ENCODE peak calls at places on chromosomes 11 and 22, in ten cellular contexts. F is thyroid gland; Y is posterior vena cava; N is occipital lobe; S is midbrain; Z is kidney tubule cell; U is nephron progenitor cell; C is fibroblast of pulmonary artery; V is PC-3; H is CD4-positive, alpha-beta T cell. P is an unnamed sample.

GRCh38 chr11:18222814-18223421 is 13.7 kb downstream of the SAA4 start:
- DNase-seq in V (no peak), N (no peak), Z (no peak), F (no peak), Y (no peak), U (no peak), H (no peak), S (no peak), C (no peak), P (no peak)

GRCh38 chr11:69436041-69436982 is 45.2 kb upstream of the LINC01488 start:
- DNase-seq in C (no peak), S (no peak), U (no peak), V (no peak), Y (peak), H (no peak), F (no peak), N (no peak), Z (no peak), P (no peak)

GRCh38 chr11:26286472-26287066 is 45.4 kb upstream of the ANO3 start:
- DNase-seq in H (no peak), Y (no peak), N (no peak), Z (peak), F (peak), S (peak), U (peak), C (peak), V (peak), P (no peak)

GRCh38 chr22:20552450-20552894 is 45.1 kb downstream of the MED15 start:
- DNase-seq in U (no peak), Z (peak), S (peak), Y (peak), F (peak), N (peak), C (peak), V (no peak), H (no peak), P (peak)

GRCh38 chr11:126544311-126545056 is 189.0 kb downstream of the ST3GAL4 start:
- DNase-seq in C (peak), H (no peak), F (no peak), N (no peak), V (peak), S (peak), U (peak), Y (no peak), Z (peak), P (peak)

GRCh38 chr22:44685384-44686056 is 16.5 kb upstream of the PRR5 start:
- DNase-seq in V (peak), Y (no peak), Z (peak), U (peak), S (no peak), C (peak), H (peak), F (peak), N (no peak), P (peak)

GRCh38 chr22:39519681-39520053 is 695 bp upstream of the ATF4 start:
- DNase-seq in C (no peak), F (peak), S (peak), Y (no peak), H (no peak), V (peak), Z (peak), U (no peak), N (peak), P (peak)

GRCh38 chr11:131546218-131546895 is 175.9 kb downstream of the NTM start:
- DNase-seq in Z (no peak), N (no peak), F (no peak), C (no peak), V (no peak), Y (no peak), H (no peak), S (no peak), U (no peak), P (no peak)

GRCh38 chr11:99432677-99433076 is 411.9 kb downstream of the CNTN5 start:
- DNase-seq in S (no peak), N (no peak), H (no peak), C (no peak), F (no peak), Y (no peak), V (no peak), Z (no peak), U (no peak), P (no peak)

GRCh38 chr11:72240461-72241289 is 3.3 kb downstream of the PHOX2A start:
- DNase-seq in U (peak), N (no peak), S (no peak), Y (no peak), F (no peak), V (no peak), Z (peak), C (no peak), H (no peak), P (no peak)

GRCh38 chr11:64723117-64723906 is at the start of gene NRXN2:
- DNase-seq in F (peak), U (peak), H (peak), S (peak), Y (peak), N (peak), Z (peak), C (peak), V (peak), P (peak)

GRCh38 chr11:11979487-11980117 is 28.8 kb downstream of the DKK3 start:
- DNase-seq in Z (peak), H (no peak), Y (no peak), V (peak), F (no peak), N (no peak), U (no peak), C (peak), S (no peak), P (no peak)

GRCh38 chr22:19292262-19293230 is 1.0 kb upstream of the CLTCL1 start:
- DNase-seq in S (no peak), F (peak), Y (no peak), H (no peak), C (peak), U (peak), Z (no peak), V (no peak), N (no peak), P (peak)

GRCh38 chr11:32173435-32173834 is 82.6 kb downstream of the RCN1 start:
- DNase-seq in S (peak), N (peak), F (peak), H (no peak), Z (peak), U (peak), C (peak), V (peak), Y (no peak), P (peak)

GRCh38 chr22:19962909-19963806 is 21.5 kb upstream of the TXNRD2 start:
- DNase-seq in N (no peak), C (peak), F (peak), Y (no peak), U (no peak), Z (peak), V (peak), H (no peak), S (no peak), P (peak)

GRCh38 chr22:44463151-44463550 is 34.9 kb downstream of the RTL6 start:
- DNase-seq in Z (no peak), C (no peak), S (no peak), V (no peak), N (no peak), F (no peak), H (no peak), Y (no peak), U (no peak), P (no peak)

GRCh38 chr22:50581031-50581949 is 1.4 kb downstream of the CHKB start:
- DNase-seq in S (no peak), Y (peak), U (no peak), C (no peak), N (no peak), H (no peak), F (no peak), V (no peak), Z (no peak), P (no peak)

GRCh38 chr11:94845622-94846021 is 77.5 kb downstream of the AMOTL1 start:
- DNase-seq in V (peak), Z (no peak), N (no peak), Y (no peak), C (no peak), S (no peak), H (no peak), F (no peak), U (no peak), P (peak)

GRCh38 chr11:34266090-34266912 is 91.5 kb downstream of the ABTB2 start:
- DNase-seq in Y (no peak), H (no peak), N (peak), Z (peak), C (peak), U (peak), V (peak), F (peak), S (peak), P (no peak)

GRCh38 chr11:71946144-71946571 is 17.3 kb downstream of the RNF121 start:
- DNase-seq in S (no peak), U (no peak), Y (no peak), N (no peak), C (peak), F (no peak), Z (peak), H (no peak), V (peak), P (no peak)

P was measured in body of pancreas.